ENCODE peak calls at places on chromosomes 11 and 22, in six cellular contexts. N is fibroblast of lung, W is lung, V is mesenchymal stem cell, B is astrocyte, Q is transverse colon. C is an unnamed sample.

GRCh38 chr11:46120711-46121327 is 435 bp downstream of the PHF21A start:
- DNase-seq in N (no peak), W (peak; percentile 37), V (peak; percentile 91), B (peak; percentile 82), Q (peak; percentile 41), C (peak; percentile 74)

GRCh38 chr11:36195496-36196346 is 93.5 kb downstream of the COMMD9 start:
- DNase-seq in N (peak; percentile 47), W (peak; percentile 2), V (no peak), B (no peak), Q (no peak), C (no peak)

GRCh38 chr11:121291896-121292502 is 572 bp upstream of the SC5D start:
- DNase-seq in N (no peak), W (no peak), V (no peak), B (no peak), Q (peak; percentile 11), C (no peak)

GRCh38 chr11:15119826-15120225 is 5.1 kb downstream of the INSC start:
- DNase-seq in N (no peak), W (no peak), V (no peak), B (no peak), Q (no peak), C (no peak)

GRCh38 chr11:121235057-121235456 is 57.5 kb upstream of the SC5D start:
- DNase-seq in N (no peak), W (no peak), V (no peak), B (no peak), Q (no peak), C (no peak)

GRCh38 chr11:86934933-86935579 is 20.1 kb downstream of the FZD4 start:
- DNase-seq in N (no peak), W (no peak), V (no peak), B (peak; percentile 53), Q (no peak), C (no peak)

GRCh38 chr11:5038336-5038735 is 8.0 kb upstream of the OR52J3 start:
- DNase-seq in N (no peak), W (no peak), V (no peak), B (no peak), Q (no peak), C (no peak)

GRCh38 chr22:23248583-23248982 is 68.3 kb downstream of the BCR start:
- DNase-seq in N (peak; percentile 53), W (peak; percentile 62), V (no peak), B (peak; percentile 44), Q (no peak), C (no peak)

GRCh38 chr22:49959782-49960158 is 802 bp upstream of the PIM3 start:
- DNase-seq in N (no peak), W (no peak), V (no peak), B (no peak), Q (peak; percentile 73), C (no peak)

GRCh38 chr22:42869463-42869862 is 12.4 kb upstream of the ARFGAP3 start:
- DNase-seq in N (no peak), W (no peak), V (no peak), B (no peak), Q (no peak), C (no peak)
- H3K27ac ChIP-seq in N (no peak overlapping the region), W (no peak overlapping the region), V (no peak overlapping the region), B (no peak overlapping the region), Q (peak overlapping the region; percentile 30), C (no peak overlapping the region)

GRCh38 chr11:85912414-85912813 is 57.2 kb downstream of the CCDC83 start:
- DNase-seq in N (no peak), W (no peak), V (no peak), B (no peak), Q (no peak), C (no peak)

GRCh38 chr11:85918910-85919794 is 64.0 kb downstream of the CCDC83 start:
- DNase-seq in N (no peak), W (no peak), V (no peak), B (no peak), Q (no peak), C (no peak)

GRCh38 chr11:85913486-85913885 is 58.3 kb downstream of the CCDC83 start:
- DNase-seq in N (no peak), W (no peak), V (no peak), B (no peak), Q (no peak), C (no peak)

GRCh38 chr11:85914425-85914824 is 59.2 kb downstream of the CCDC83 start:
- DNase-seq in N (no peak), W (no peak), V (no peak), B (no peak), Q (no peak), C (no peak)
- H3K36me3 ChIP-seq in N (no peaks in the 10 kb centered on the region), W (no peaks in the 10 kb centered on the region), V (no peaks in the 10 kb centered on the region), B (no peaks in the 10 kb centered on the region), Q (no peaks in the 10 kb centered on the region), C (no peaks in the 10 kb centered on the region)

GRCh38 chr11:117201516-117201866 is 2.3 kb downstream of the TAGLN start:
- DNase-seq in N (no peak), W (no peak), V (no peak), B (no peak), Q (no peak), C (no peak)

GRCh38 chr11:117200813-117201515 is 1.8 kb downstream of the TAGLN start:
- DNase-seq in N (no peak), W (no peak), V (peak; percentile 45), B (no peak), Q (no peak), C (no peak)

GRCh38 chr11:117203069-117203407 is 3.9 kb downstream of the TAGLN start:
- DNase-seq in N (no peak), W (no peak), V (no peak), B (no peak), Q (no peak), C (no peak)

GRCh38 chr11:117202386-117203068 is 3.4 kb downstream of the TAGLN start:
- DNase-seq in N (peak; percentile 43), W (no peak), V (no peak), B (no peak), Q (no peak), C (no peak)

DNA sequence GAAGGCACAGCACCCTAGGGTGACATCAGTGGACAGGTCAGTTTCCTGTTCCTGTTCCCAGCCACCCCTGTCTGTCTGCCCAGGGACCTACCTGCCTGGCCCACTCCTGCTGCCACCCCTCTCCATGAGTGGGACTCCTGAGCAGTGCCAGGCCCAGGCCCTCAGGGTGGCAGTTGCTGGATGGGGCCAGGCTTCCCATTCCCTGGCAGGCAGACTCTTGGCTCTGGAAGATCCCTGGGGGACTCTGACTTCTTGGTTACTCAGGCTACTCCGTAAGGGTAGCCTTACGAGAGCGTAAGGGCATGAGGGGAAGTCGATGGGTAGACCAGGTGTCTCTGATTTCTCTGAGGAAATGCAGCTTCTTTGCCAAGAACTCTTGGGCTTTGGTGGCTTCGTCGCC is 2.7 kb downstream of the TAGLN start:
- DNase-seq in N (no peak), W (no peak), V (no peak), B (no peak), Q (no peak), C (no peak)
- H3K4me3 ChIP-seq in N (peak overlapping the region; percentile 68), W (peak overlapping the region; percentile 23), V (peak overlapping the region; percentile 63), B (peak overlapping the region; percentile 83), Q (peak overlapping the region; percentile 34), C (no peak overlapping the region)

GRCh38 chr11:44936951-44937543 is 13.6 kb downstream of the TP53I11 start:
- DNase-seq in N (no peak), W (no peak), V (no peak), B (no peak), Q (no peak), C (no peak)

GRCh38 chr11:44939673-44940072 is 11.0 kb downstream of the TP53I11 start:
- DNase-seq in N (peak; percentile 26), W (no peak), V (peak; percentile 50), B (no peak), Q (no peak), C (no peak)

GRCh38 chr11:44936527-44936926 is 14.2 kb downstream of the TP53I11 start:
- DNase-seq in N (peak; percentile 81), W (peak; percentile 83), V (peak; percentile 78), B (peak; percentile 41), Q (peak; percentile 88), C (peak; percentile 88)

GRCh38 chr11:44940424-44940823 is 10.3 kb downstream of the TP53I11 start:
- DNase-seq in N (no peak), W (no peak), V (no peak), B (no peak), Q (no peak), C (no peak)

DNA sequence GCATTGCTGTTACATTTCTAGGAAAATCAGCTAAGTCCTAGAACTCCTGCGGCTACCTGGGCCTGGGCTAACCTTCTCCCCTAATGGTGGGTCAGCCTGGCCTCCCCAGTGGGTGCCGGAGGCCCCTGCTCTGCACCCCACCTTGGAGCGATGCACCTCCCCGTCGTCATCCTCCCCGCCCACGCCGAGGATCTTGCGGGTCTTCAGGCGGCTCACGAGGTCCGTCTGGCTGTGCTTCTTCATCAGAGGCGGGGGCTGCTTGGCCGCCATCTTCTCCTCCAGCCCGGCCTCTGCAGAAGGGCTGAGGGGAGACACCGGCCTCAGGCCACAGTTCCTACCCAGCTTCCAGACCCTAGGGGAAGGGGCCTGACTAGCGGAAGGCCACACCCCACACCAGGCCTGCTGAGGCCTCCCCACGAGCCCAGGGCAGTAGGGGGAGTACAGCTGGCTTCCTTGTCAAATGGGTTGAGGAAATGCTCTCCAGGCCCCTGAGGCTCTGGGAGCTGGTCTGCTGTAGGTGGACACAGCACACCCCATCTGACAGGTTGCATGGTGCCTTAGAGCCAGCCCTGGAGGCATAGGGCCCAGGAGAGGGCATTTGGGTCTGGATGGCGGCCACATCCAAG is 12.5 kb downstream of the TP53I11 start:
- DNase-seq in N (no peak), W (no peak), V (no peak), B (no peak), Q (no peak), C (no peak)
- H3K27ac ChIP-seq in N (no peak overlapping the region), W (no peak overlapping the region), V (no peak overlapping the region), B (no peak overlapping the region), Q (no peak overlapping the region), C (no peak overlapping the region)

C was measured in SJSA1.